ENCODE peak calls at places on chromosomes 4 and X, in four cellular contexts. T is T-helper 1 cell, G is foreskin keratinocyte, W is cortex of kidney. N is an unnamed sample.

GRCh38 chrX:69238153-69238959 is 73.1 kb upstream of the PJA1 start:
- DNase-seq in T (no peak), G (no peak), W (no peak), N (no peak)

GRCh38 chr4:150230556-150230955 is 152.3 kb downstream of the DCLK2 start:
- DNase-seq in T (no peak), G (no peak), W (no peak), N (no peak)

GRCh38 chr4:10684631-10685030 is at the start of gene CLNK:
- DNase-seq in T (no peak), G (no peak), W (no peak), N (no peak)

GRCh38 chrX:50617183-50617582 is 146.6 kb upstream of the DGKK start:
- DNase-seq in T (no peak), G (no peak), W (no peak), N (no peak)

GRCh38 chr4:184598753-184599491 is 50.3 kb downstream of the CASP3 start:
- DNase-seq in T (no peak), G (no peak), W (no peak), N (peak; percentile 82)

GRCh38 chr4:21795091-21795490 is 153.5 kb downstream of the KCNIP4 start:
- DNase-seq in T (no peak), G (no peak), W (no peak), N (peak; percentile 40)

GRCh38 chr4:91064157-91064853 is 937.1 kb downstream of the CCSER1 start:
- DNase-seq in T (no peak), G (peak; percentile 40), W (no peak), N (peak; percentile 70)

GRCh38 chr4:104971458-104971857 is 175.2 kb upstream of the TET2 start:
- DNase-seq in T (no peak), G (peak; percentile 95), W (no peak), N (no peak)

GRCh38 chr4:40576651-40577480 is 52.8 kb downstream of the RBM47 start:
- DNase-seq in T (no peak), G (peak; percentile 92), W (no peak), N (peak; percentile 89)

GRCh38 chrX:129193357-129193756 is 329.9 kb downstream of the SMARCA1 start:
- DNase-seq in T (no peak), G (no peak), W (no peak), N (no peak)

GRCh38 chr4:12978310-12978709 is 505.8 kb downstream of the RAB28 start:
- DNase-seq in T (no peak), G (no peak), W (no peak), N (no peak)

GRCh38 chr4:84099591-84099990 is 399.5 kb downstream of the NKX6-1 start:
- DNase-seq in T (no peak), G (no peak), W (no peak), N (no peak)

GRCh38 chrX:40651620-40652223 is 4.4 kb upstream of the CXorf38 start:
- DNase-seq in T (peak; percentile 68), G (no peak), W (no peak), N (no peak)

GRCh38 chr4:8739357-8739756 is 132.3 kb downstream of the HMX1 start:
- DNase-seq in T (no peak), G (no peak), W (no peak), N (no peak)

GRCh38 chrX:110915120-110915519 is 119.5 kb upstream of the CHRDL1 start:
- DNase-seq in T (no peak), G (no peak), W (no peak), N (no peak)

GRCh38 chr4:74395633-74396032 is 30.7 kb downstream of the EREG start:
- DNase-seq in T (no peak), G (no peak), W (no peak), N (no peak)

GRCh38 chr4:69823481-69824186 is 36.3 kb downstream of the SULT1E1 start:
- DNase-seq in T (peak; percentile 39), G (peak; percentile 17), W (no peak), N (no peak)